ENCODE peak calls at places on chromosomes 16 and 17, in nine cellular contexts. W is body of pancreas; Z is activated naive CD8-positive, alpha-beta T cell treated with anti-CD3 and anti-CD28 coated beads, Interleukin-2, amount 50 U/mL, for 24 hours; R is RPMI8226; M is stimulated activated CD4-positive, alpha-beta T cell treated with anti-CD3 and anti-CD28 coated beads, Interleukin-1b, Interleukin-23, amount 100 ng/mL, for 24 hours; I is left ventricle myocardium superior; G is stromal cell of bone marrow; X is activated CD8-positive, alpha-beta memory T cell treated with anti-CD3 and anti-CD28 coated beads, Interleukin-2, amount 50 U/mL, for 4 hours; Y is stimulated activated naive B cell treated with anti-CD40 and anti-IgM and Interleukin-4, amounts not matched to agents 10 μg/mL and 1 μg/mL and 100 μg/mL, for 72 hours. K is an unnamed sample.

GRCh38 chr16:25464058-25464457 is 206.4 kb upstream of the ZKSCAN2 start:
- DNase-seq in W (no peak), Z (no peak), R (no peak), M (no peak), I (no peak), G (no peak), X (no peak), Y (no peak), K (no peak)

GRCh38 chr17:31610301-31610910 is 218.9 kb downstream of the RAB11FIP4 start:
- DNase-seq in W (no peak), Z (no peak), R (no peak), M (no peak), I (no peak), G (no peak), X (no peak), Y (no peak), K (no peak)

GRCh38 chr16:5490499-5490898 is 392.9 kb upstream of the EEF2KMT start:
- DNase-seq in W (peak), Z (peak), R (peak), M (no peak), I (no peak), G (no peak), X (no peak), Y (no peak), K (peak)

GRCh38 chr16:89020925-89021595 is 44.1 kb upstream of the CBFA2T3 start:
- DNase-seq in W (no peak), Z (no peak), R (no peak), M (no peak), I (no peak), G (no peak), X (no peak), Y (no peak), K (no peak)

GRCh38 chr17:30398328-30399041 is 19.8 kb downstream of the CPD start:
- DNase-seq in W (no peak), Z (no peak), R (no peak), M (no peak), I (no peak), G (no peak), X (no peak), Y (no peak), K (no peak)

GRCh38 chr17:56824503-56824902 is 9.2 kb downstream of the C17orf67 start:
- DNase-seq in W (peak), Z (no peak), R (no peak), M (no peak), I (no peak), G (no peak), X (no peak), Y (no peak), K (no peak)

GRCh38 chr16:88063201-88063773 is 112.1 kb downstream of the BANP start:
- DNase-seq in W (no peak), Z (no peak), R (no peak), M (no peak), I (peak), G (peak), X (no peak), Y (no peak), K (no peak)

GRCh38 chr16:86854895-86855294 is 276.5 kb downstream of the FOXL1 start:
- DNase-seq in W (no peak), Z (no peak), R (no peak), M (no peak), I (no peak), G (no peak), X (no peak), Y (no peak), K (no peak)

GRCh38 chr16:19926449-19927390 is 42.1 kb upstream of the GPRC5B start:
- DNase-seq in W (no peak), Z (no peak), R (no peak), M (no peak), I (no peak), G (peak), X (no peak), Y (no peak), K (no peak)

GRCh38 chr16:89949121-89949742 is 677 bp downstream of the DEF8 start:
- DNase-seq in W (no peak), Z (no peak), R (peak), M (no peak), I (no peak), G (no peak), X (no peak), Y (no peak), K (no peak)

GRCh38 chr17:61410555-61411089 is 11.0 kb downstream of the TBX2 start:
- DNase-seq in W (peak), Z (peak), R (peak), M (peak), I (peak), G (no peak), X (peak), Y (no peak), K (peak)

GRCh38 chr17:29115906-29116651 is 64.1 kb downstream of the MYO18A start:
- DNase-seq in W (peak), Z (peak), R (peak), M (peak), I (no peak), G (no peak), X (peak), Y (peak), K (no peak)

GRCh38 chr17:40320771-40321501 is 12.0 kb downstream of the RARA start:
- DNase-seq in W (no peak), Z (no peak), R (peak), M (no peak), I (peak), G (no peak), X (peak), Y (no peak), K (no peak)

GRCh38 chr16:280552-280951 is at the start of gene ARHGDIG:
- DNase-seq in W (no peak), Z (no peak), R (no peak), M (no peak), I (no peak), G (no peak), X (no peak), Y (no peak), K (no peak)

GRCh38 chr16:72976747-72977064 is 71.2 kb downstream of the ZFHX3 start:
- DNase-seq in W (no peak), Z (no peak), R (no peak), M (no peak), I (no peak), G (no peak), X (no peak), Y (no peak), K (no peak)

GRCh38 chr17:65699459-65699858 is 138.0 kb upstream of the AXIN2 start:
- DNase-seq in W (no peak), Z (no peak), R (no peak), M (no peak), I (no peak), G (no peak), X (no peak), Y (no peak), K (no peak)

GRCh38 chr17:61508912-61509311 is 56.7 kb downstream of the TBX4 start:
- DNase-seq in W (no peak), Z (no peak), R (no peak), M (no peak), I (no peak), G (no peak), X (no peak), Y (no peak), K (no peak)

GRCh38 chr17:37220609-37220953 is 155.2 kb upstream of the C17orf78 start:
- DNase-seq in W (no peak), Z (no peak), R (no peak), M (no peak), I (no peak), G (peak), X (peak), Y (no peak), K (no peak)

GRCh38 chr17:83203073-83203471 is 123.7 kb downstream of the METRNL start:
- DNase-seq in W (peak), Z (peak), R (no peak), M (no peak), I (peak), G (peak), X (peak), Y (no peak), K (no peak)

GRCh38 chr17:55062921-55063320 is 94.4 kb downstream of the STXBP4 start:
- DNase-seq in W (no peak), Z (no peak), R (no peak), M (no peak), I (no peak), G (no peak), X (no peak), Y (no peak), K (no peak)

GRCh38 chr17:18991531-18992315 is 12.8 kb downstream of the FAM83G start:
- DNase-seq in W (no peak), Z (no peak), R (no peak), M (no peak), I (no peak), G (no peak), X (no peak), Y (no peak), K (no peak)

GRCh38 chr17:57580055-57580739 is 164.9 kb downstream of the CCDC182 start:
- DNase-seq in W (no peak), Z (no peak), R (no peak), M (no peak), I (no peak), G (no peak), X (no peak), Y (no peak), K (no peak)

GRCh38 chr17:37050905-37051304 is 102.2 kb downstream of the AATF start:
- DNase-seq in W (no peak), Z (no peak), R (no peak), M (no peak), I (no peak), G (no peak), X (no peak), Y (no peak), K (peak)

GRCh38 chr16:19555938-19556778 is 655 bp downstream of the VPS35L start:
- DNase-seq in W (no peak), Z (peak), R (peak), M (no peak), I (no peak), G (peak), X (no peak), Y (peak), K (no peak)

GRCh38 chr16:17526956-17527355 is 56.2 kb upstream of the XYLT1 start:
- DNase-seq in W (no peak), Z (no peak), R (no peak), M (no peak), I (no peak), G (no peak), X (no peak), Y (no peak), K (no peak)

GRCh38 chr17:68033636-68034451 is 1.7 kb upstream of the KPNA2 start:
- DNase-seq in W (no peak), Z (no peak), R (no peak), M (no peak), I (no peak), G (no peak), X (no peak), Y (no peak), K (peak)

GRCh38 chr17:38872671-38873385 is 3.0 kb downstream of the LASP1 start:
- DNase-seq in W (peak), Z (no peak), R (no peak), M (no peak), I (peak), G (no peak), X (no peak), Y (no peak), K (peak)

GRCh38 chr17:48439473-48439872 is 9.5 kb upstream of the SKAP1 start:
- DNase-seq in W (no peak), Z (peak), R (no peak), M (no peak), I (no peak), G (no peak), X (no peak), Y (peak), K (no peak)

GRCh38 chr16:25605381-25605780 is 86.4 kb upstream of the HS3ST4 start:
- DNase-seq in W (no peak), Z (no peak), R (no peak), M (no peak), I (no peak), G (no peak), X (no peak), Y (no peak), K (no peak)

GRCh38 chr17:2108170-2108569 is 53.3 kb downstream of the HIC1 start:
- DNase-seq in W (no peak), Z (no peak), R (no peak), M (no peak), I (no peak), G (peak), X (no peak), Y (no peak), K (no peak)

GRCh38 chr16:31196324-31197088 is 6.1 kb downstream of the PYCARD start:
- DNase-seq in W (no peak), Z (no peak), R (no peak), M (no peak), I (no peak), G (no peak), X (no peak), Y (no peak), K (no peak)

GRCh38 chr17:48719642-48720262 is 2.6 kb downstream of the PRAC1 start:
- DNase-seq in W (no peak), Z (no peak), R (no peak), M (no peak), I (no peak), G (no peak), X (no peak), Y (no peak), K (no peak)

GRCh38 chr17:63439682-63440081 is 6.4 kb downstream of the CYB561 start:
- DNase-seq in W (no peak), Z (no peak), R (peak), M (no peak), I (no peak), G (no peak), X (no peak), Y (no peak), K (peak)

GRCh38 chr17:33200587-33200986 is 92.5 kb downstream of the ASIC2 start:
- DNase-seq in W (no peak), Z (no peak), R (no peak), M (no peak), I (no peak), G (no peak), X (no peak), Y (no peak), K (peak)

GRCh38 chr17:4550534-4551039 is 4.6 kb downstream of the MYBBP1A start:
- DNase-seq in W (no peak), Z (no peak), R (no peak), M (no peak), I (no peak), G (no peak), X (no peak), Y (no peak), K (no peak)

GRCh38 chr16:29675811-29676643 is 3.0 kb upstream of the QPRT start:
- DNase-seq in W (peak), Z (no peak), R (peak), M (no peak), I (no peak), G (no peak), X (no peak), Y (no peak), K (peak)

GRCh38 chr17:46770818-46771600 is 47.5 kb downstream of the WNT3 start:
- DNase-seq in W (no peak), Z (peak), R (peak), M (peak), I (peak), G (no peak), X (no peak), Y (no peak), K (peak)

GRCh38 chr17:17874478-17874877 is 37.7 kb upstream of the SREBF1 start:
- DNase-seq in W (no peak), Z (no peak), R (no peak), M (no peak), I (no peak), G (peak), X (no peak), Y (no peak), K (no peak)

K was measured in small intestine.